ENCODE peak calls at places on chromosomes 2 and 18, in five cellular contexts. J, F, H, S and V are unnamed samples.

GRCh38 chr2:24077535-24077877 is 1.4 kb upstream of the SF3B6 start:
- DNase-seq in J (no peak), F (no peak), H (no peak), S (no peak), V (no peak)

GRCh38 chr2:12720752-12721151 is 4.0 kb downstream of the TRIB2 start:
- DNase-seq in J (no peak), F (no peak), H (no peak), S (no peak), V (no peak)

GRCh38 chr2:216436369-216436768 is 24.1 kb downstream of the SMARCAL1 start:
- DNase-seq in J (no peak), F (no peak), H (no peak), S (no peak), V (no peak)

GRCh38 chr2:129253461-129253812 is 726.0 kb upstream of the RAB6C start:
- DNase-seq in J (no peak), F (no peak), H (no peak), S (peak; percentile 44), V (no peak)

GRCh38 chr18:80244956-80245730 is 2.2 kb downstream of the PARD6G start:
- DNase-seq in J (no peak), F (no peak), H (no peak), S (no peak), V (no peak)

GRCh38 chr2:84991404-84992151 is 20.6 kb downstream of the KCMF1 start:
- DNase-seq in J (peak; percentile 100), F (no peak), H (no peak), S (no peak), V (no peak)

GRCh38 chr18:32284284-32284683 is 94.4 kb downstream of the MEP1B start:
- DNase-seq in J (no peak), F (no peak), H (no peak), S (no peak), V (no peak)

GRCh38 chr2:10344105-10345066 is 41.7 kb downstream of the HPCAL1 start:
- DNase-seq in J (no peak), F (no peak), H (no peak), S (peak; percentile 93), V (no peak)

GRCh38 chr2:30584116-30584515 is 137.1 kb downstream of the LCLAT1 start:
- DNase-seq in J (no peak), F (no peak), H (no peak), S (no peak), V (no peak)

GRCh38 chr2:85189606-85190270 is 56.5 kb downstream of the TCF7L1 start:
- DNase-seq in J (no peak), F (no peak), H (no peak), S (no peak), V (no peak)

GRCh38 chr2:155815851-155816250 is 516.7 kb downstream of the NR4A2 start:
- DNase-seq in J (no peak), F (no peak), H (no peak), S (peak; percentile 33), V (no peak)

GRCh38 chr18:6731197-6731596 is 1.7 kb downstream of the ARHGAP28 start:
- DNase-seq in J (peak; percentile 63), F (no peak), H (no peak), S (peak; percentile 76), V (no peak)

GRCh38 chr2:73210019-73210418 is 4.0 kb upstream of the SMYD5 start:
- DNase-seq in J (no peak), F (no peak), H (no peak), S (no peak), V (no peak)

GRCh38 chr2:25453199-25453903 is 111.6 kb upstream of the DNMT3A start:
- DNase-seq in J (no peak), F (no peak), H (peak; percentile 64), S (no peak), V (peak; percentile 36)